ENCODE peak calls at places on chromosomes 13 and 19, in five cellular contexts. Z is astrocyte, S is gastrocnemius medialis, T is ascending aorta, C is heart left ventricle. W is an unnamed sample.

GRCh38 chr19:47210689-47211316 is 20.2 kb downstream of the BBC3 start:
- DNase-seq in Z (peak; percentile 41), S (peak; percentile 81), T (no peak), C (peak; percentile 75), W (peak; percentile 58)

GRCh38 chr19:1112254-1113208 is 8.7 kb downstream of the GPX4 start:
- DNase-seq in Z (no peak), S (peak; percentile 59), T (no peak), C (no peak), W (no peak)

GRCh38 chr19:28553764-28554163 is 659.2 kb downstream of the UQCRFS1 start:
- DNase-seq in Z (no peak), S (no peak), T (no peak), C (no peak), W (no peak)

GRCh38 chr13:111314852-111315251 is 5.6 kb upstream of the TEX29 start:
- DNase-seq in Z (no peak), S (no peak), T (no peak), C (no peak), W (no peak)

GRCh38 chr19:29241324-29241723 is 28.4 kb upstream of the UQCRFS1 start:
- DNase-seq in Z (no peak), S (no peak), T (no peak), C (no peak), W (no peak)

GRCh38 chr19:4657835-4658234 is 12.3 kb downstream of the MYDGF start:
- DNase-seq in Z (no peak), S (no peak), T (no peak), C (no peak), W (no peak)

GRCh38 chr13:49071341-49071937 is 95.7 kb downstream of the FNDC3A start:
- DNase-seq in Z (peak; percentile 45), S (no peak), T (no peak), C (no peak), W (no peak)

GRCh38 chr19:6138066-6138465 is 2.6 kb downstream of the ACSBG2 start:
- DNase-seq in Z (no peak), S (no peak), T (no peak), C (no peak), W (no peak)

GRCh38 chr13:71869274-71869673 is 2.3 kb upstream of the DACH1 start:
- DNase-seq in Z (no peak), S (no peak), T (no peak), C (no peak), W (no peak)

GRCh38 chr13:110372676-110373075 is 65.6 kb downstream of the COL4A2 start:
- DNase-seq in Z (no peak), S (no peak), T (no peak), C (no peak), W (no peak)

GRCh38 chr13:42660367-42660965 is 86.5 kb downstream of the TNFSF11 start:
- DNase-seq in Z (no peak), S (no peak), T (no peak), C (no peak), W (no peak)

GRCh38 chr19:39599116-39599515 is 3.2 kb upstream of the LGALS13 start:
- DNase-seq in Z (peak; percentile 8), S (no peak), T (no peak), C (no peak), W (no peak)

GRCh38 chr13:78650725-78651083 is 8.3 kb downstream of the OBI1 start:
- DNase-seq in Z (no peak), S (no peak), T (no peak), C (no peak), W (no peak)

GRCh38 chr13:40114305-40114896 is 458.9 kb downstream of the COG6 start:
- DNase-seq in Z (no peak), S (no peak), T (no peak), C (no peak), W (no peak)

GRCh38 chr13:111893071-111893606 is 173.8 kb upstream of the SOX1 start:
- DNase-seq in Z (no peak), S (no peak), T (no peak), C (no peak), W (no peak)

GRCh38 chr13:53445682-53446081 is 417.1 kb downstream of the OLFM4 start:
- DNase-seq in Z (no peak), S (no peak), T (no peak), C (no peak), W (no peak)

GRCh38 chr19:20070691-20071090 is 7.1 kb upstream of the ZNF90 start:
- DNase-seq in Z (no peak), S (no peak), T (no peak), C (no peak), W (no peak)
- H3K27ac ChIP-seq in Z (no peak overlapping the region), S (no peak overlapping the region), T (no peak overlapping the region), C (no peak overlapping the region), W (no peak overlapping the region)

GRCh38 chr19:14494451-14494850 is 1.5 kb downstream of the GIPC1 start:
- DNase-seq in Z (no peak), S (no peak), T (no peak), C (no peak), W (no peak)
- H3K27ac ChIP-seq in Z (no peak overlapping the region), S (no peak overlapping the region), T (no peak overlapping the region), C (no peak overlapping the region), W (no peak overlapping the region)

GRCh38 chr13:106213028-106213427 is 322.4 kb downstream of the EFNB2 start:
- DNase-seq in Z (no peak), S (no peak), T (no peak), C (no peak), W (no peak)
- H3K27ac ChIP-seq in Z (no peak overlapping the region), S (no peak overlapping the region), T (no peak overlapping the region), C (no peak overlapping the region), W (no peak overlapping the region)

GRCh38 chr19:42279902-42280760 is 11.1 kb downstream of the CIC start:
- DNase-seq in Z (peak; percentile 82), S (peak; percentile 83), T (peak; percentile 69), C (peak; percentile 95), W (peak; percentile 87)
- H3K27ac ChIP-seq in Z (peak overlapping the region; percentile 84), S (peak overlapping the region; percentile 97), T (peak overlapping the region; percentile 96), C (peak overlapping the region; percentile 96), W (peak overlapping the region; percentile 61)

GRCh38 chr19:8386990-8387389 is 3.2 kb upstream of the RAB11B start:
- DNase-seq in Z (no peak), S (no peak), T (no peak), C (no peak), W (no peak)

GRCh38 chr19:8390617-8390981 is 439 bp downstream of the RAB11B start:
- DNase-seq in Z (peak; percentile 55), S (peak; percentile 97), T (peak; percentile 82), C (peak; percentile 95), W (peak; percentile 85)

GRCh38 chr19:8389891-8390616 is at the start of gene RAB11B:
- DNase-seq in Z (peak; percentile 100), S (peak; percentile 100), T (peak; percentile 100), C (peak; percentile 99), W (peak; percentile 98)

GRCh38 chr19:8387688-8388611 is 2.2 kb upstream of the RAB11B start:
- DNase-seq in Z (no peak), S (no peak), T (no peak), C (no peak), W (no peak)

DNA sequence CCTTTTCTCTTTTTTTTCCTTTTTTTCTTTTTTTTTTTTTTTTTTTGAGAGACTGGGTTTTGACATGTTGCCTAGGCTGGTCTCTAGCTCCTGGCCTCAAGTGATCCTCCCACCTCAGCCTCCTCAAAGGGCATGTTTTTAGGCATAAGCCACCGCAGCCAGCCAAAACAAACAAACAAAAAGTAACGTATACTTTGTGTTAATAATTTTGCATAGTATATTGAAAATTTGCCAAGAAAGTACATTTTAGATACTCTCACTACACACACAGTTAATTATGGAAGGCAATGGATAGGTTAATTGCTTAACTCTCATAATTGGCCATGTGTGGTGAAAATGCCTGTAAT is 1.6 kb upstream of the RAB11B start:
- DNase-seq in Z (no peak), S (no peak), T (no peak), C (no peak), W (no peak)
- H3K27ac ChIP-seq in Z (no peak overlapping the region), S (peak overlapping the region; percentile 100), T (no peak overlapping the region), C (no peak overlapping the region), W (no peak overlapping the region)